ENCODE peak calls at places on chromosomes 13 and 19, in seven cellular contexts. W is A549, Y is heart right ventricle, K is choroid plexus epithelial cell, M is B cell, X is fibroblast of the aortic adventitia, U is heart left ventricle. Z is an unnamed sample.

GRCh38 chr13:30978981-30979956 is 46.8 kb downstream of the TEX26 start:
- DNase-seq in X (no peak), Y (peak), M (no peak), K (peak), W (peak), U (no peak), Z (no peak)

GRCh38 chr13:47917022-47917574 is 84.0 kb downstream of the SUCLA2 start:
- DNase-seq in X (no peak), K (no peak), Y (no peak), W (no peak), M (no peak), U (no peak), Z (no peak)

GRCh38 chr13:32409561-32410440 is 18.1 kb downstream of the N4BP2L1 start:
- DNase-seq in K (peak), U (peak), W (no peak), X (peak), Y (peak), M (no peak), Z (peak)

GRCh38 chr19:53657778-53658177 is 26.0 kb downstream of the DPRX start:
- DNase-seq in K (no peak), X (no peak), M (no peak), W (no peak), U (no peak), Y (no peak), Z (no peak)

GRCh38 chr13:28529836-28530235 is 34.9 kb upstream of the FLT1 start:
- DNase-seq in Y (no peak), X (no peak), U (no peak), W (no peak), K (no peak), M (no peak), Z (no peak)

GRCh38 chr13:93224545-93224944 is 2.1 kb upstream of the GPC6 start:
- DNase-seq in K (peak), Y (no peak), X (peak), M (no peak), W (peak), U (no peak), Z (peak)

GRCh38 chr19:14496849-14497346 is 971 bp upstream of the GIPC1 start:
- DNase-seq in M (no peak), U (no peak), W (no peak), Y (no peak), X (no peak), K (no peak), Z (no peak)

GRCh38 chr13:26037302-26037701 is 14.5 kb downstream of the SHISA2 start:
- DNase-seq in U (no peak), K (peak), W (peak), M (no peak), Y (no peak), X (no peak), Z (no peak)

GRCh38 chr13:40139896-40140520 is 484.5 kb downstream of the COG6 start:
- DNase-seq in X (no peak), U (no peak), W (no peak), Y (no peak), M (no peak), K (no peak), Z (no peak)

GRCh38 chr13:27905650-27906049 is 14.2 kb upstream of the PDX1 start:
- DNase-seq in K (no peak), W (no peak), U (no peak), X (no peak), M (no peak), Y (no peak), Z (no peak)

GRCh38 chr19:13058951-13059660 is 43.6 kb downstream of the LYL1 start:
- DNase-seq in K (no peak), Y (no peak), U (no peak), W (no peak), X (no peak), M (no peak), Z (no peak)
- TF ChIP-seq CTCF in K (peak), Y (no peak), U (peak), W (no peak), X (peak), M (no peak), Z (no peak)

GRCh38 chr19:5567971-5568407 is 236 bp upstream of the TINCR start:
- DNase-seq in M (no peak), W (no peak), Y (no peak), K (no peak), X (no peak), U (no peak), Z (no peak)

GRCh38 chr19:5564930-5565329 is 2.8 kb downstream of the TINCR start:
- DNase-seq in W (no peak), Y (no peak), U (no peak), K (no peak), M (no peak), X (no peak), Z (no peak)

GRCh38 chr19:5563941-5564612 is 3.7 kb downstream of the TINCR start:
- DNase-seq in K (peak), X (no peak), U (no peak), W (peak), Y (no peak), M (no peak), Z (no peak)

GRCh38 chr19:5571777-5572176 is 4.0 kb upstream of the TINCR start:
- DNase-seq in W (no peak), K (no peak), M (no peak), Y (no peak), X (no peak), U (no peak), Z (no peak)

GRCh38 chr19:5567360-5567970 is at the start of gene TINCR:
- DNase-seq in X (no peak), W (no peak), U (no peak), M (no peak), Y (no peak), K (no peak), Z (no peak)
- TF ChIP-seq CTCF in X (no peak), W (peak), U (no peak), M (no peak), Y (no peak), K (no peak), Z (no peak)

GRCh38 chr13:20006206-20006605 is 47.7 kb downstream of the ZMYM2 start:
- DNase-seq in Y (no peak), K (peak), X (peak), W (no peak), U (no peak), M (no peak), Z (peak)
- TF ChIP-seq CTCF in Y (no peak), K (no peak), X (no peak), W (no peak), U (no peak), M (no peak), Z (no peak)

GRCh38 chr19:54670576-54671347 is 8.0 kb downstream of the LILRB4 start:
- DNase-seq in Y (no peak), M (no peak), K (no peak), X (no peak), U (no peak), W (no peak), Z (no peak)

GRCh38 chr19:54668353-54668752 is 5.6 kb downstream of the LILRB4 start:
- DNase-seq in Y (no peak), U (no peak), X (no peak), M (no peak), W (no peak), K (no peak), Z (no peak)

GRCh38 chr19:54677217-54677616 is 14.4 kb downstream of the LILRB4 start:
- DNase-seq in K (no peak), M (no peak), Y (no peak), U (no peak), W (no peak), X (no peak), Z (no peak)

GRCh38 chr19:54673222-54673621 is 10.4 kb downstream of the LILRB4 start:
- DNase-seq in Y (no peak), W (no peak), M (no peak), X (no peak), K (no peak), U (no peak), Z (no peak)

GRCh38 chr19:54674021-54674617 is 11.3 kb downstream of the LILRB4 start:
- DNase-seq in M (no peak), U (no peak), X (peak), K (peak), Y (no peak), W (peak), Z (no peak)
- TF ChIP-seq CTCF in M (peak), U (peak), X (peak), K (peak), Y (no peak), W (peak), Z (peak)

DNA sequence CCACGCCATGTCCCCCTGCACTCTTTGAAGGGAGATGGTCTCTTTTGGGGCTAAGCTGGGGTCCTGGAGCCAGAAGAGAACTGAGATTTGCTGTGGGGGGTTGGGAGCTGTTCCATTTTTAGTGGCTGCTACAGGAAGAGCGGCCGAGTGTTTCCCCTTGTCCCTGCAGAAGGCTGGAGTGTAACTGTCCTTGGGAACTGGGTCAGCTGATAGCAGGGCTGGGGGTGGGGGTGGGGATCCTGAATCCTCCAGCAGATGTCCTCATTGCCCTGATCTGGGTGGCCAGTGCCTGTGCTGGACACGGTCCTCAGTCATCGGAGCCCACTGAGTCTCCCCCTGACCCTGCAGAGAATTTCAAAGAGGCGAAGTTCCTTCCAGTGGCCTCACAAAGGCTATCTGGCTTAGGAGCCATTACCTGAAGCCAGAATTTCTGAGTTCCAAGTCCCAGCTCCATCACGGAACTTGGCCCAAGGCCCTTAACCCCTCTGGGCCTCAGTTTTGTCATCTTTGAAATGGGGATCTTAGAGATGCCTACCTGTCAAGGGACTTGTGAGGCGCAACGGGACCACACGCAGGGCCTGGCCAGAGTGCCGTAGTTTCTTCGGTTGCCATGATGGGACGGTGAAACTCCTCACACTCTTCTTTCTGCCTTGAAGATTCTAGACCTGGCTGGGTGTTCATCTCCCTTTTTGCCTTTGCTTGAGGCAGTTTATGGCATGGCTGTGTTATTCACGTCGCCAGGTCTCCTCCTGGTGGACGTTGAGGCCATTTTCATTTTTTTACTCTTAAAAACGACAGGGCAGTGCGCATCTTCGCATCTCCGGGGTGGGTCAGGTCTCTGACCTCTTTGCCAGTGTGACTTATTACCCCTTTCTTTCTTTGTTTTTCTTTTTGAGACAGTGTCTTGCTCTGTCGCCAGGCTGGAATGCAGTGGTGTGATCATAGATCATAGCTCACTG is 51.9 kb downstream of the DNM2 start:
- DNase-seq in W (peak), X (peak), U (peak), K (peak), Y (peak), M (no peak), Z (no peak)
- TF ChIP-seq CTCF in W (peak), X (peak), U (peak), K (peak), Y (no peak), M (peak), Z (no peak)

GRCh38 chr19:31548941-31549340 is 199.7 kb upstream of the TSHZ3 start:
- DNase-seq in W (peak), K (peak), U (no peak), M (no peak), Y (peak), X (peak), Z (no peak)
- TF ChIP-seq CTCF in W (no peak), K (peak), U (peak), M (no peak), Y (peak), X (peak), Z (peak)

GRCh38 chr13:112974676-112975075 is 5.7 kb downstream of the MCF2L start:
- DNase-seq in K (no peak), W (no peak), M (no peak), U (no peak), X (no peak), Y (no peak), Z (no peak)
- TF ChIP-seq CTCF in K (no peak), W (no peak), M (no peak), U (no peak), X (no peak), Y (no peak), Z (no peak)

GRCh38 chr19:38361633-38362075 is 12.7 kb upstream of the PSMD8 start:
- DNase-seq in M (peak), U (peak), W (peak), X (peak), Y (peak), K (peak), Z (peak)
- TF ChIP-seq CTCF in M (peak), U (no peak), W (no peak), X (peak), Y (no peak), K (peak), Z (no peak)

DNA sequence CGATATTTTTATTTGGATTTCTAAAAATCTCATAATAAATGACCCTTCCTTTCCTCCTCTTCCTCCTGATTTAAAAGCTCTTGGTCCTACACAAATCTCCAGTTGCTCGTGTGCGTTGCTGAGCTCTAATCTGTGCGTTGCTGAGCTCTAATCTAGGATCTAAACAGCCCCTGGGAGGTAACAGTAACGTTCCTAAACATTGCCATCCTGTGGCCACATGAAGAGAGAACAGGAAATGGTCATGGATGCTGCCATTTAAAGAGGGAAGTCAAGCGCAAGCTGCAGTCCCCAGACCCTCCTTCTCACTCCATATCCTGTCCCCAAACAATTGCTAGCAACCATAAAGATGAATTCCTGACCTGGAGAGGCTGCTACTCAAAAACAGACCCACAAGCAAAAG is 170.8 kb downstream of the NUFIP1 start:
- DNase-seq in X (no peak), W (peak), U (no peak), K (peak), Y (no peak), M (no peak), Z (no peak)
- TF ChIP-seq CTCF in X (no peak), W (no peak), U (no peak), K (peak), Y (no peak), M (no peak), Z (no peak)

GRCh38 chr13:34721631-34722144 is 220.4 kb upstream of the NBEA start:
- DNase-seq in X (no peak), K (no peak), M (no peak), U (no peak), W (no peak), Y (no peak), Z (no peak)
- TF ChIP-seq CTCF in X (no peak), K (no peak), M (no peak), U (no peak), W (no peak), Y (no peak), Z (no peak)

Z was measured in astrocyte.